ENCODE peak calls at places on chromosomes 16 and 17, in eight cellular contexts. R is ovary; J is activated CD4-positive, alpha-beta T cell treated with anti-CD3 and anti-CD28 coated beads for 24 hours; C is stomach; F is EL; S is CD8-positive, alpha-beta T cell; D is T-helper 2 cell; W is astrocyte of the hippocampus. P is an unnamed sample.

GRCh38 chr17:57404807-57405485 is 148.6 kb downstream of the MSI2 start:
- DNase-seq in R (no peak), J (no peak), C (no peak), F (no peak), S (no peak), D (no peak), W (no peak), P (no peak)

GRCh38 chr17:6637458-6637840 is 3.1 kb downstream of the KIAA0753 start:
- DNase-seq in R (no peak), J (no peak), C (no peak), F (no peak), S (no peak), D (no peak), W (no peak), P (no peak)

GRCh38 chr16:54031107-54031760 is 255.4 kb downstream of the IRX3 start:
- DNase-seq in R (no peak), J (no peak), C (no peak), F (peak; percentile 47), S (no peak), D (no peak), W (no peak), P (no peak)

GRCh38 chr17:44646280-44646679 is 10.0 kb upstream of the MEIOC start:
- DNase-seq in R (no peak), J (no peak), C (no peak), F (no peak), S (no peak), D (no peak), W (no peak), P (no peak)

GRCh38 chr17:78263063-78263735 is 31.8 kb downstream of the TMEM235 start:
- DNase-seq in R (peak; percentile 21), J (no peak), C (peak; percentile 75), F (no peak), S (no peak), D (no peak), W (no peak), P (no peak)

GRCh38 chr17:3802461-3803307 is 1.7 kb upstream of the ITGAE start:
- DNase-seq in R (peak; percentile 85), J (no peak), C (no peak), F (peak; percentile 90), S (no peak), D (no peak), W (peak; percentile 84), P (peak; percentile 70)

GRCh38 chr17:11814655-11815262 is 182.5 kb downstream of the ZNF18 start:
- DNase-seq in R (no peak), J (no peak), C (no peak), F (no peak), S (no peak), D (no peak), W (peak; percentile 51), P (no peak)

GRCh38 chr17:55348749-55349354 is 72.8 kb downstream of the MMD start:
- DNase-seq in R (peak; percentile 38), J (peak; percentile 26), C (peak; percentile 63), F (peak; percentile 44), S (peak; percentile 17), D (no peak), W (peak; percentile 77), P (peak; percentile 69)

GRCh38 chr17:2406903-2407790 is 6.3 kb upstream of the MNT start:
- DNase-seq in R (no peak), J (no peak), C (peak; percentile 69), F (peak; percentile 98), S (no peak), D (no peak), W (peak; percentile 93), P (peak; percentile 84)

GRCh38 chr16:2854700-2855309 is 3.2 kb downstream of the PRSS22 start:
- DNase-seq in R (no peak), J (no peak), C (no peak), F (no peak), S (no peak), D (no peak), W (no peak), P (no peak)

GRCh38 chr16:22813946-22814325 is at the start of gene HS3ST2:
- DNase-seq in R (no peak), J (no peak), C (no peak), F (no peak), S (no peak), D (no peak), W (peak; percentile 29), P (peak; percentile 68)

GRCh38 chr16:4404967-4405696 is 11.3 kb downstream of the CORO7 start:
- DNase-seq in R (no peak), J (no peak), C (no peak), F (no peak), S (no peak), D (no peak), W (no peak), P (no peak)

GRCh38 chr16:28974007-28974436 is 556 bp upstream of the SPNS1 start:
- DNase-seq in R (peak; percentile 60), J (peak; percentile 15), C (peak; percentile 44), F (peak; percentile 74), S (peak; percentile 39), D (no peak), W (peak; percentile 83), P (peak; percentile 77)

GRCh38 chr17:36728030-36728991 is 126.9 kb downstream of the MRM1 start:
- DNase-seq in R (no peak), J (no peak), C (no peak), F (no peak), S (no peak), D (no peak), W (no peak), P (peak; percentile 37)

GRCh38 chr17:30950189-30950588 is 20.6 kb upstream of the RNF135 start:
- DNase-seq in R (no peak), J (no peak), C (no peak), F (no peak), S (no peak), D (no peak), W (no peak), P (no peak)

P was measured in testis.